ENCODE peak calls at places on chromosomes 11 and 22, in seven cellular contexts. O, U, Q, H, Y, X and W are unnamed samples.

GRCh38 chr22:17264321-17265052 is 45.3 kb upstream of the ADA2 start:
- DNase-seq in H (no peak), X (no peak), U (peak), O (no peak), Q (no peak), Y (no peak), W (no peak)

GRCh38 chr22:46589871-46590271 is 30.3 kb upstream of the GRAMD4 start:
- DNase-seq in U (no peak), Y (no peak), Q (no peak), X (no peak), H (no peak), O (no peak), W (no peak)

GRCh38 chr11:11306855-11307254 is 46.2 kb downstream of the CSNK2A3 start:
- DNase-seq in H (no peak), U (peak), O (no peak), X (no peak), Y (no peak), Q (no peak), W (no peak)

GRCh38 chr22:48849513-48849912 is 978.2 kb downstream of the BRD1 start:
- DNase-seq in Y (no peak), O (no peak), U (no peak), Q (no peak), X (no peak), H (no peak), W (no peak)

GRCh38 chr22:48702573-48703264 is 1125.0 kb downstream of the BRD1 start:
- DNase-seq in Y (no peak), H (no peak), O (peak), X (no peak), U (no peak), Q (no peak), W (no peak)

GRCh38 chr22:37638351-37639069 is 959 bp upstream of the SH3BP1 start:
- DNase-seq in U (no peak), Q (no peak), H (peak), O (peak), Y (no peak), X (no peak), W (peak)

GRCh38 chr11:59216654-59217640 is 4.2 kb upstream of the MPEG1 start:
- DNase-seq in Q (peak), H (no peak), Y (no peak), X (peak), O (peak), U (peak), W (peak)

GRCh38 chr11:47461876-47462275 is 12.9 kb upstream of the RAPSN start:
- DNase-seq in Q (no peak), U (no peak), H (no peak), O (no peak), X (no peak), Y (no peak), W (no peak)

GRCh38 chr22:38353142-38353629 is 36.0 kb upstream of the CSNK1E start:
- DNase-seq in Q (peak), O (peak), U (peak), H (peak), X (peak), Y (peak), W (peak)

GRCh38 chr11:18731427-18731826 is 5.4 kb upstream of the IGSF22 start:
- DNase-seq in Q (no peak), X (no peak), Y (no peak), O (no peak), U (no peak), H (no peak), W (peak)

GRCh38 chr11:46120711-46121327 is 435 bp downstream of the PHF21A start:
- DNase-seq in H (peak), U (peak), Q (peak), O (peak), Y (peak), X (peak), W (peak)

GRCh38 chr11:1452744-1453143 is 33.8 kb downstream of the MOB2 start:
- DNase-seq in Y (no peak), O (no peak), X (no peak), Q (no peak), U (no peak), H (no peak), W (no peak)

GRCh38 chr11:92382311-92382710 is 157.7 kb downstream of the FAT3 start:
- DNase-seq in U (no peak), Q (no peak), O (no peak), H (no peak), Y (no peak), X (no peak), W (no peak)

GRCh38 chr11:117921456-117921855 is 7.7 kb downstream of the TMPRSS13 start:
- DNase-seq in U (no peak), H (no peak), X (no peak), Q (no peak), Y (no peak), O (no peak), W (no peak)

GRCh38 chr11:13880719-13881118 is 81.8 kb upstream of the SPON1 start:
- DNase-seq in U (no peak), O (no peak), H (no peak), X (no peak), Y (peak), Q (no peak), W (no peak)

GRCh38 chr22:39360674-39361413 is 11.1 kb downstream of the SYNGR1 start:
- DNase-seq in U (no peak), Y (peak), O (no peak), Q (no peak), H (no peak), X (no peak), W (no peak)

GRCh38 chr22:47356433-47357011 is 594.1 kb downstream of the TBC1D22A start:
- DNase-seq in U (no peak), X (no peak), Q (no peak), H (no peak), Y (no peak), O (peak), W (no peak)

GRCh38 chr11:87150936-87151335 is 113.2 kb downstream of the TMEM135 start:
- DNase-seq in Y (no peak), X (no peak), O (no peak), Q (no peak), U (peak), H (no peak), W (no peak)

GRCh38 chr11:102120437-102120935 is 10.2 kb downstream of the YAP1 start:
- DNase-seq in O (no peak), H (no peak), U (peak), Y (peak), Q (no peak), X (no peak), W (no peak)

GRCh38 chr11:134277176-134278001 is 1.2 kb downstream of the GLB1L3 start:
- DNase-seq in Y (no peak), X (no peak), Q (no peak), H (no peak), O (no peak), U (no peak), W (no peak)

GRCh38 chr11:72721689-72722049 is 30.5 kb downstream of the ARAP1 start:
- DNase-seq in U (no peak), H (peak), Q (no peak), X (peak), Y (no peak), O (peak), W (peak)

GRCh38 chr11:65422104-65422632 is 430 bp upstream of the NEAT1 start:
- DNase-seq in Q (peak), H (peak), Y (peak), O (peak), U (peak), X (peak), W (peak)

GRCh38 chr11:12397953-12398352 is 20.6 kb downstream of the PARVA start:
- DNase-seq in Y (peak), X (no peak), U (peak), O (no peak), Q (peak), H (no peak), W (no peak)

GRCh38 chr11:76579047-76579751 is 91.3 kb downstream of the LRRC32 start:
- DNase-seq in O (no peak), X (no peak), Q (peak), H (no peak), U (no peak), Y (no peak), W (no peak)

GRCh38 chr11:45556851-45557707 is 108.3 kb downstream of the CHST1 start:
- DNase-seq in U (peak), Y (no peak), H (no peak), X (no peak), Q (no peak), O (no peak), W (no peak)

GRCh38 chr11:67347964-67348749 is 5.2 kb downstream of the POLD4 start:
- DNase-seq in X (no peak), O (no peak), H (peak), Q (no peak), Y (no peak), U (peak), W (no peak)

GRCh38 chr11:8792636-8793035 is 110.0 kb downstream of the RPL27A start:
- DNase-seq in X (no peak), H (no peak), Y (no peak), O (no peak), U (no peak), Q (no peak), W (no peak)

GRCh38 chr11:128809128-128809527 is 58.0 kb downstream of the KCNJ1 start:
- DNase-seq in U (no peak), H (no peak), Q (no peak), X (no peak), Y (no peak), O (no peak), W (no peak)

GRCh38 chr11:13357232-13357631 is 79.6 kb downstream of the BMAL1 start:
- DNase-seq in H (no peak), X (no peak), Y (no peak), U (no peak), Q (no peak), O (no peak), W (no peak)

GRCh38 chr11:123180166-123180565 is 14.9 kb downstream of the CLMP start:
- DNase-seq in Q (no peak), O (no peak), U (peak), X (no peak), Y (no peak), H (no peak), W (no peak)

GRCh38 chr11:2762451-2762850 is 62.7 kb upstream of the KCNQ1OT1 start:
- DNase-seq in U (no peak), X (no peak), Q (peak), Y (no peak), H (no peak), O (peak), W (no peak)

GRCh38 chr11:1827095-1827797 is 7.5 kb upstream of the SYT8 start:
- DNase-seq in Q (peak), Y (peak), H (peak), U (peak), O (peak), X (no peak), W (no peak)

GRCh38 chr22:40714514-40714966 is 35.3 kb downstream of the MCHR1 start:
- DNase-seq in O (no peak), Y (peak), H (no peak), U (peak), Q (no peak), X (no peak), W (no peak)

GRCh38 chr11:3198815-3199214 is 19.8 kb downstream of the MRGPRG start:
- DNase-seq in X (no peak), Y (no peak), U (no peak), H (no peak), O (no peak), Q (no peak), W (no peak)

GRCh38 chr11:13826505-13827278 is 135.8 kb upstream of the SPON1 start:
- DNase-seq in X (no peak), U (peak), Y (no peak), O (no peak), H (no peak), Q (no peak), W (no peak)

GRCh38 chr11:119251114-119251513 is 45.0 kb downstream of the CBL start:
- DNase-seq in O (no peak), Q (no peak), X (no peak), U (no peak), Y (no peak), H (no peak), W (no peak)

GRCh38 chr11:32566527-32566926 is 17.1 kb upstream of the EIF3M start:
- DNase-seq in Q (no peak), Y (no peak), X (no peak), H (no peak), U (no peak), O (no peak), W (no peak)

GRCh38 chr11:16966633-16967346 is 47.4 kb downstream of the PLEKHA7 start:
- DNase-seq in U (no peak), O (peak), H (peak), Q (no peak), X (no peak), Y (peak), W (no peak)

GRCh38 chr11:13053255-13053917 is 44.3 kb downstream of the RASSF10 start:
- DNase-seq in X (no peak), O (no peak), Q (no peak), H (no peak), U (no peak), Y (peak), W (no peak)

GRCh38 chr22:50010676-50011446 is 1.7 kb downstream of the IL17REL start:
- DNase-seq in O (no peak), Y (no peak), U (no peak), H (no peak), X (no peak), Q (no peak), W (peak)